ENCODE peak calls at places on chromosomes 16 and 17, in five cellular contexts. F is GM12878, A is HCT116, X is H1, Y is K562. P is an unnamed sample.

GRCh38 chr16:71360378-71360777 is 1.9 kb downstream of the CALB2 start:
- DNase-seq in F (no peak), A (peak; percentile 77), X (no peak), Y (peak; percentile 21), P (no peak)

GRCh38 chr17:81329927-81330883 is 35.1 kb upstream of the SLC38A10 start:
- DNase-seq in F (no peak), A (no peak), X (no peak), Y (no peak), P (no peak)

GRCh38 chr16:23676924-23677480 is 1.7 kb upstream of the PLK1 start:
- DNase-seq in F (no peak), A (no peak), X (no peak), Y (no peak), P (no peak)

GRCh38 chr17:81944858-81945257 is 2.2 kb downstream of the MYADML2 start:
- DNase-seq in F (no peak), A (no peak), X (no peak), Y (no peak), P (no peak)

GRCh38 chr17:74972107-74972972 is at the start of gene HID1:
- DNase-seq in F (no peak), A (no peak), X (no peak), Y (peak; percentile 80), P (peak; percentile 38)

GRCh38 chr16:27642753-27643152 is 92.8 kb downstream of the KATNIP start:
- DNase-seq in F (no peak), A (peak; percentile 7), X (no peak), Y (peak; percentile 57), P (peak; percentile 28)

GRCh38 chr16:4214215-4214621 is 27.7 kb downstream of the SRL start:
- DNase-seq in F (no peak), A (peak; percentile 19), X (peak; percentile 17), Y (no peak), P (peak; percentile 25)

GRCh38 chr16:86854895-86855294 is 276.5 kb downstream of the FOXL1 start:
- DNase-seq in F (no peak), A (no peak), X (no peak), Y (no peak), P (no peak)

GRCh38 chr17:13587487-13588338 is 14.0 kb downstream of the HS3ST3A1 start:
- DNase-seq in F (no peak), A (no peak), X (no peak), Y (no peak), P (no peak)

GRCh38 chr17:63434951-63435571 is 11.0 kb downstream of the CYB561 start:
- DNase-seq in F (no peak), A (peak; percentile 37), X (no peak), Y (no peak), P (no peak)

GRCh38 chr16:65808735-65809134 is 557.8 kb upstream of the CDH5 start:
- DNase-seq in F (no peak), A (no peak), X (no peak), Y (no peak), P (no peak)

GRCh38 chr16:65061935-65062334 is 59.9 kb downstream of the CDH11 start:
- DNase-seq in F (no peak), A (no peak), X (no peak), Y (no peak), P (no peak)

GRCh38 chr16:4135537-4135936 is 19.3 kb upstream of the ADCY9 start:
- DNase-seq in F (no peak), A (no peak), X (no peak), Y (no peak), P (no peak)

GRCh38 chr17:56532926-56533325 is 60.6 kb upstream of the NOG start:
- DNase-seq in F (no peak), A (no peak), X (no peak), Y (no peak), P (no peak)

GRCh38 chr17:2244545-2245525 is 58.8 kb downstream of the SMG6 start:
- DNase-seq in F (no peak), A (peak; percentile 39), X (peak; percentile 50), Y (peak; percentile 66), P (peak; percentile 46)

GRCh38 chr16:55146939-55147338 is 177.1 kb upstream of the IRX6 start:
- DNase-seq in F (no peak), A (no peak), X (no peak), Y (no peak), P (no peak)

GRCh38 chr16:10749680-10750035 is 6.0 kb downstream of the NUBP1 start:
- DNase-seq in F (no peak), A (no peak), X (no peak), Y (no peak), P (no peak)

GRCh38 chr16:65201446-65202010 is 79.7 kb upstream of the CDH11 start:
- DNase-seq in F (no peak), A (no peak), X (no peak), Y (no peak), P (no peak)

GRCh38 chr17:70655179-70655578 is 485.8 kb downstream of the KCNJ2 start:
- DNase-seq in F (no peak), A (no peak), X (no peak), Y (no peak), P (no peak)

GRCh38 chr16:31876955-31877828 is 3.6 kb downstream of the ZNF267 start:
- DNase-seq in F (peak; percentile 94), A (no peak), X (no peak), Y (peak; percentile 24), P (no peak)

GRCh38 chr16:19363741-19364140 is 53.9 kb upstream of the TMC5 start:
- DNase-seq in F (no peak), A (no peak), X (no peak), Y (no peak), P (no peak)

GRCh38 chr16:59126486-59126885 is 392.4 kb upstream of the GOT2 start:
- DNase-seq in F (no peak), A (no peak), X (no peak), Y (no peak), P (no peak)

GRCh38 chr17:14080847-14081251 is 11.5 kb downstream of the COX10 start:
- DNase-seq in F (no peak), A (no peak), X (no peak), Y (no peak), P (no peak)

GRCh38 chr17:14470417-14470816 is 169.5 kb downstream of the HS3ST3B1 start:
- DNase-seq in F (no peak), A (no peak), X (no peak), Y (no peak), P (no peak)

GRCh38 chr17:36945959-36946725 is 2.6 kb upstream of the AATF start:
- DNase-seq in F (no peak), A (no peak), X (no peak), Y (no peak), P (no peak)

GRCh38 chr16:35689764-35690163 is 2230.4 kb downstream of the TP53TG3F start:
- DNase-seq in F (no peak), A (no peak), X (no peak), Y (no peak), P (no peak)
- H3K9me3 ChIP-seq in F (no peaks in the 10 kb centered on the region), A (no peaks in the 10 kb centered on the region), X (peaks cover 99% of the 10 kb centered on the region), Y (no peaks in the 10 kb centered on the region), P (no peaks in the 10 kb centered on the region)

DNA sequence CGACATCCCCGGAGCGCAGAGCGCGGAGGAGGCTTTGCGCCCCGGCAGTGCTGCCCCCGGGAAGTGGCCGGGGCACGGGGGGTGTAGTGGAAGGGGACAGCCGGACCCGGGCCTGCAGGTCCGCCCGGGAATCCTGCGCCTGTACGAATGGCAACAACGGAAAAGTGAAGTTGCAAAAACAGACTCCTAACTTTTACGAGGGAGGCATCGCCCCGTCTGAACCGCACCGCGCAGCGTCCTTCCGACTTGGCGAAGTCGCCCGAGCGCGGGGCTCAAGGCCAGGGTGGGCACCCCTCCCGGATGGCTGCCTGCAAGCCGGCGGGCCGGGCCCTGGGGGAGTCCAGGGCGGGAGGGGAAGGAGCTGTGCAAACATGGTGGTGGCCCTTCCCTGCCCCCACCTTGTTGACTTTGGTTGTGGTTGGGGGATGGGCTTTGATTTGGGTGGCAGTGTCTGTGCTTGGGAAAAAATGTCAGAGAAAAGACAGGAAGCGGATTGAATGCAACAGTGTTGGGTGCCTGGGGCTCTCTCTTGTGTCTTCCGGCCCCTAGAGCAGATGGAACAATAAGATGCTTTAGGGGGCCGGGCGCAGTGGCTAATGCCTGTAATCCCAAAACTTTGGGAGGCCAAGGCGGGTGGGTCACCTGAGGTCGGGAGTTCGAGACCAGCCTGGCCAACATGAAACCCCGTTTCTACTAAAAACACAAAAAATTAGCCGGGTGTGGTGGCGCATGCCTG is 675 bp downstream of the RNF213 start:
- DNase-seq in F (no peak), A (no peak), X (peak; percentile 82), Y (peak; percentile 59), P (peak; percentile 90)
- H3K4me1 ChIP-seq in F (peaks cover 54% of the 10 kb centered on the region), A (peaks cover 26% of the 10 kb centered on the region), X (peaks cover 14% of the 10 kb centered on the region), Y (peaks cover 53% of the 10 kb centered on the region), P (peaks cover 39% of the 10 kb centered on the region)

GRCh38 chr17:356671-357434 is 4.2 kb upstream of the RPH3AL start:
- DNase-seq in F (no peak), A (no peak), X (no peak), Y (no peak), P (no peak)
- TF ChIP-seq ZNF274 in F (no peak), A (no peak), X (no peak), Y (no peak), P (no peak)

DNA sequence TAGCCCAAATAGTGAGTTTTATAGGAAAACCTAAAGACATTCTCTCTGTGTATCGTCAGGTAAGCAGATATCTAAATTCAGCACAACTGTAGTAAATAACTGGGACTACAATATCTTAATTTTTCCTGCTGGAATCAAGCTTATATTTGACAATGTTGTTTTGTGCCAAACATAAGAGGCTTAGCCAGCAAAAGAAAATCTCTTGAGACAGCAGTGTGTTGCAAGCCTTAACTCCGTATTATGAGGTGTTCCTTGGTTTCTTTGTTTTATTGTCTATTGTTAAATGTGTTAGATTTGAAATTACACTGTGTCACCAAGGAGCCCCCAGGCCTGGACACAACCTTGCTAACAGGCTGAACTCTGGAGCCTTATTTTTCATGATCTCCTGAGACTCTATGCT is 1570.6 kb upstream of the GOT2 start:
- DNase-seq in F (no peak), A (no peak), X (no peak), Y (no peak), P (no peak)
- H3K9me3 ChIP-seq in F (no peaks in the 10 kb centered on the region), A (peaks cover 7% of the 10 kb centered on the region), X (no peaks in the 10 kb centered on the region), Y (no peaks in the 10 kb centered on the region), P (no peaks in the 10 kb centered on the region)

GRCh38 chr17:49738456-49739163 is 25.3 kb downstream of the FAM117A start:
- DNase-seq in F (no peak), A (no peak), X (no peak), Y (no peak), P (no peak)

GRCh38 chr17:49739662-49740271 is 24.2 kb downstream of the FAM117A start:
- DNase-seq in F (no peak), A (no peak), X (no peak), Y (peak; percentile 100), P (no peak)

GRCh38 chr17:49741009-49741691 is 22.8 kb downstream of the FAM117A start:
- DNase-seq in F (no peak), A (no peak), X (no peak), Y (peak; percentile 40), P (no peak)

GRCh38 chr17:49742256-49742655 is 21.7 kb downstream of the FAM117A start:
- DNase-seq in F (no peak), A (no peak), X (no peak), Y (peak; percentile 46), P (no peak)

DNA sequence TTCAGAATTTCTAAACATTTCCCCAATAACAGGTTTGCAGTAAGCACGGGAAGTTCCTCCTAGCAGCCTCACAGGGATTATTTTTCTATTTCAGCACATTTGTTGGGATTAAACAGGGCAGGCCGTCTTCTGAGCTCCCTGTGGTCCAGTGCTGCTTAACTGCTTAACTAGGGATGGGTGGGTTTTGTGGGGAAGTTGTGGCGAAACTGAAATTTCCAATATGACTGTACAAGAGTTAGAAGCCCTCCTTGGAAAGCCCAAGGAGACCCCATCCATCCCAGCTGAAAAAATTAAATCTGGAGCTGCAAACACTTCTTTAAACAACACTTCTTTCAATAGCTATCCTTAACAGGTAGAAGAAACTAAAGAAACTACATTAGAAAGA is 22.2 kb downstream of the FAM117A start:
- DNase-seq in F (no peak), A (no peak), X (no peak), Y (no peak), P (no peak)
- H3K4me1 ChIP-seq in F (peaks cover 60% of the 10 kb centered on the region), A (no peaks in the 10 kb centered on the region), X (no peaks in the 10 kb centered on the region), Y (peaks cover 72% of the 10 kb centered on the region), P (no peaks in the 10 kb centered on the region)

GRCh38 chr16:78686601-78687000 is 587.1 kb downstream of the WWOX start:
- DNase-seq in F (no peak), A (no peak), X (no peak), Y (no peak), P (no peak)
- TF ChIP-seq ZNF274 in F (no peak), A (no peak), X (no peak), Y (no peak), P (no peak)

P was measured in NT2/D1.